ENCODE peak calls at places on chromosomes 6 and 20, in eight cellular contexts. J, A, U, I, F, P, M and O are unnamed samples.

GRCh38 chr6:137165375-137166246 is 7.8 kb downstream of the IL22RA2 start:
- DNase-seq in I (peak), M (no peak), F (peak), A (no peak), J (peak), P (no peak), U (peak), O (no peak)

GRCh38 chr6:33620584-33621395 is at the start of gene ITPR3:
- DNase-seq in A (no peak), M (peak), U (peak), F (peak), P (peak), J (peak), I (peak), O (peak)

GRCh38 chr6:93341900-93342613 is 77.3 kb downstream of the EPHA7 start:
- DNase-seq in U (no peak), J (no peak), M (no peak), F (no peak), A (no peak), P (no peak), I (no peak), O (no peak)

GRCh38 chr20:3889489-3890409 is 562 bp downstream of the PANK2 start:
- DNase-seq in F (no peak), U (peak), A (no peak), I (peak), J (peak), M (no peak), P (peak), O (peak)

GRCh38 chr6:36851149-36851614 is 11.9 kb upstream of the CPNE5 start:
- DNase-seq in F (peak), P (no peak), A (no peak), M (peak), J (peak), I (peak), U (peak), O (peak)

GRCh38 chr6:33719326-33719987 is 8.0 kb upstream of the UQCC2 start:
- DNase-seq in F (no peak), U (no peak), A (no peak), J (no peak), M (no peak), P (no peak), I (no peak), O (no peak)

GRCh38 chr20:64244281-64244805 is 11.2 kb upstream of the PCMTD2 start:
- DNase-seq in M (no peak), J (no peak), F (no peak), I (peak), P (no peak), A (no peak), U (peak), O (no peak)

GRCh38 chr20:51525241-51526104 is 17.0 kb downstream of the NFATC2 start:
- DNase-seq in M (no peak), F (no peak), U (peak), J (no peak), P (peak), A (no peak), I (no peak), O (no peak)

GRCh38 chr6:2765896-2766766 is 938 bp downstream of the WRNIP1 start:
- DNase-seq in M (peak), A (no peak), P (peak), I (peak), F (peak), U (peak), J (peak), O (peak)

GRCh38 chr6:93968126-93968525 is 548.8 kb upstream of the EPHA7 start:
- DNase-seq in U (no peak), P (no peak), F (no peak), M (no peak), J (no peak), A (no peak), I (no peak), O (no peak)

GRCh38 chr20:57332105-57333089 is 2.8 kb downstream of the SPO11 start:
- DNase-seq in A (no peak), M (no peak), P (no peak), F (no peak), I (no peak), J (no peak), U (no peak), O (no peak)

GRCh38 chr20:5153612-5154542 is 27.1 kb downstream of the CDS2 start:
- DNase-seq in J (peak), U (no peak), F (peak), P (no peak), A (no peak), I (no peak), M (peak), O (no peak)

GRCh38 chr20:50110141-50111047 is 2.6 kb downstream of the UBE2V1 start:
- DNase-seq in I (peak), A (no peak), P (no peak), F (peak), M (no peak), U (no peak), J (peak), O (no peak)

GRCh38 chr20:63521602-63522001 is 1.0 kb downstream of the PPDPF start:
- DNase-seq in U (no peak), A (no peak), J (peak), I (no peak), F (no peak), P (no peak), M (no peak), O (no peak)

GRCh38 chr20:60715172-60715571 is 536.9 kb upstream of the CDH4 start:
- DNase-seq in M (no peak), A (no peak), P (no peak), I (no peak), J (no peak), U (no peak), F (no peak), O (no peak)

GRCh38 chr6:168440520-168441433 is at the start of gene SMOC2:
- DNase-seq in J (no peak), U (no peak), F (no peak), I (no peak), M (no peak), A (no peak), P (peak), O (no peak)

GRCh38 chr6:69138173-69138572 is 503.1 kb downstream of the ADGRB3 start:
- DNase-seq in I (no peak), F (no peak), J (no peak), P (no peak), U (no peak), A (no peak), M (no peak), O (no peak)

GRCh38 chr6:168029459-168030217 is 32.2 kb downstream of the KIF25 start:
- DNase-seq in P (no peak), M (no peak), F (no peak), A (no peak), I (no peak), J (no peak), U (no peak), O (no peak)

GRCh38 chr20:6765469-6766058 is 1.9 kb upstream of the BMP2 start:
- DNase-seq in F (peak), I (no peak), J (peak), M (peak), U (no peak), A (no peak), P (no peak), O (no peak)

GRCh38 chr6:88868559-88868860 is 94.9 kb downstream of the RNGTT start:
- DNase-seq in U (no peak), I (no peak), F (no peak), P (no peak), J (no peak), A (no peak), M (no peak), O (no peak)

GRCh38 chr6:121794630-121795029 is 359.2 kb downstream of the GJA1 start:
- DNase-seq in U (peak), J (peak), P (peak), I (no peak), F (peak), A (no peak), M (peak), O (peak)

GRCh38 chr6:130473886-130474285 is 108.1 kb downstream of the TMEM200A start:
- DNase-seq in I (no peak), A (no peak), U (no peak), P (no peak), M (peak), J (peak), F (peak), O (peak)

GRCh38 chr6:5580736-5581568 is 319.6 kb downstream of the FARS2 start:
- DNase-seq in J (no peak), P (no peak), F (no peak), U (no peak), I (no peak), M (no peak), A (no peak), O (no peak)

GRCh38 chr6:3526962-3527796 is 70.3 kb upstream of the SLC22A23 start:
- DNase-seq in F (peak), J (no peak), U (no peak), M (peak), I (no peak), P (no peak), A (no peak), O (no peak)

GRCh38 chr20:19572031-19572430 is 186.0 kb upstream of the RIN2 start:
- DNase-seq in J (no peak), M (no peak), F (no peak), P (no peak), U (no peak), I (no peak), A (no peak), O (no peak)

GRCh38 chr6:12275084-12275483 is 15.1 kb upstream of the EDN1 start:
- DNase-seq in J (peak), U (no peak), I (no peak), M (no peak), P (no peak), F (peak), A (no peak), O (no peak)

GRCh38 chr20:58378704-58379103 is 10.3 kb upstream of the VAPB start:
- DNase-seq in I (no peak), M (no peak), A (no peak), U (no peak), F (no peak), P (no peak), J (no peak), O (no peak)

GRCh38 chr6:37569999-37570776 is 70.5 kb upstream of the CCDC167 start:
- DNase-seq in M (no peak), J (no peak), P (no peak), A (no peak), F (no peak), I (no peak), U (no peak), O (no peak)

DNA sequence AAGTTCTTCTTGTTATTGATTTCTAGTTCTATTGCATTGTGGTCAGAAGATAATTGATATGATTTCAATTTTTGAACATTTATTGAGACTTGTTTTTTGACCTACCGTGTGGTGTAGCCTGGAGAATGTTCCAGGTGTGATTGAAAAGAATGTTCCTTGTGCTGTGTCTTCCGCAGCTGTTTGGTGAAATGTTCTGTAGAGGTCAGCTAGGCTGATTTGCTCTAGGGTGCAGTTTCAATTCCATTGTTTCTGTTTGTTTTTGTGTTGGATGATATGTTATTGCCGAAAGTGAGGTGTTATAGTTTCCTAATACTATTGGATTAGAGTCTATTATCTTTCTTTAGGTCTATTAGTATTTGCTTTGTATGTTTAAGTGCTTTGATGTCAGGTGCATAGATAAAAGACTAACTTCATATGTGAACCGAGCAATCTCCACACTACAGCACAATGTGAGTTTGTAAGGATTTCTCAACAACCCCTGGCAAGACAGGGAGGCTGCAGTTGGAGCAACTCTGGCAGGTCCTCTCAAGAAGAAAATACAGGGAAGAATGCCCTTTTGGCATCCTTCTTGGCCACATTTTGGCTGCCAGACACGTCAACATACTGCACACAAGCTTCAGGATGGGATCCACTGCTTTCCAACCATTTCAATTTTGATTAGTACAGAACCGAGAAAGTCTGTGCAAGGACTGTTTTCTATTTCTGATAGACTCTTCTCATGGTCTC is 320.7 kb downstream of the RNF144B start:
- DNase-seq in F (no peak), U (no peak), J (no peak), P (no peak), I (no peak), M (no peak), A (no peak), O (no peak)
- H3K4me3 ChIP-seq in F (no peak), U (no peak), J (no peak), P (no peak), I (no peak), M (no peak), A (no peak), O (no peak)

GRCh38 chr20:2240835-2241234 is 55.0 kb upstream of the TGM3 start:
- DNase-seq in F (no peak), I (no peak), M (no peak), P (no peak), J (no peak), A (no peak), U (no peak), O (no peak)

GRCh38 chr20:2234788-2235187 is 61.0 kb upstream of the TGM3 start:
- DNase-seq in I (no peak), M (no peak), F (peak), J (no peak), U (no peak), P (no peak), A (peak), O (no peak)

GRCh38 chr20:2238601-2239000 is 57.2 kb upstream of the TGM3 start:
- DNase-seq in J (no peak), P (no peak), M (no peak), I (no peak), U (no peak), F (no peak), A (no peak), O (peak)

GRCh38 chr20:2236266-2236665 is 59.5 kb upstream of the TGM3 start:
- DNase-seq in J (no peak), F (peak), A (no peak), P (no peak), M (peak), U (no peak), I (no peak), O (no peak)

DNA sequence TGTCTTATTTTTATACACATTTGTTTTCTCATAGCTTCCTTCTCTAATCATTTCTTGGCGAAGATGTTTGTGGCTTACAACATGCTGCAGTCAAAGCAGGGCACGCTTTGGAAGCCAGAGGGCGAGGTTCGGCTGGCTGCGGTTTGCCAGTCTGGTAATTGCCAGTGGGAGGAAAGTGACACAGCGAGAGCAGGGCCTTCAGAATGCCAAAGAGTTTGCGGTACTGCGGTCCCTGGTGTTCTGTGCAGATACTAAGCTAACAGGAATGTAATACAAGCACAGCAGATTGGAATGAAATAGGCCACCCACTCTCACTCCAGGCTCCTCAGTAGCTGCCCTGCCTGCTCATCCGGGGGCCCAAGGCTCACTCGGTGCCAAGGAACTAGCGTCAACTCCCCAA is 58.7 kb upstream of the TGM3 start:
- DNase-seq in M (peak), J (peak), F (peak), P (peak), U (no peak), A (no peak), I (peak), O (peak)
- H3K4me3 ChIP-seq in M (no peak), J (no peak), F (no peak), P (no peak), U (no peak), A (no peak), I (no peak), O (no peak)

DNA sequence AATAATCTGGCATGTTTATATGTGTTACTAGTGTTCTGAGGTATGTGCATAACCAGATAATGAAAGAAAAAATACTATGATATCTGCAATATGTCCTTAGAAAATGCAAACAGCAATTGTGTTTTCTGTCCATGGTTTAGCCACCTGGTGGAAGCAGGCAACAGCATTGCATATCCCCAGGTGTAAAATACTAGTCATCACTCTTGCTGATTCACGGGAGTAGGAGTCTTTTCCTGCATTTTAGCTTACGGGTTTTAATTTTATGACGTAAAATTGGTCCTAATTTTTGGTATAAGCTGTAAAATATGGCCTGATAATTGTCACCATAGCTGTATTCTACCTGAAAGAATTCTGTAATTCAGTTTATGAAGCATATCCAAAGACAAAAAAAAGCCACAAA is 2.5 kb downstream of the RNF182 start:
- DNase-seq in M (no peak), J (no peak), A (no peak), U (no peak), P (no peak), F (no peak), I (no peak), O (no peak)
- H3K4me3 ChIP-seq in M (no peak), J (no peak), A (no peak), U (no peak), P (no peak), F (no peak), I (no peak), O (no peak)

DNA sequence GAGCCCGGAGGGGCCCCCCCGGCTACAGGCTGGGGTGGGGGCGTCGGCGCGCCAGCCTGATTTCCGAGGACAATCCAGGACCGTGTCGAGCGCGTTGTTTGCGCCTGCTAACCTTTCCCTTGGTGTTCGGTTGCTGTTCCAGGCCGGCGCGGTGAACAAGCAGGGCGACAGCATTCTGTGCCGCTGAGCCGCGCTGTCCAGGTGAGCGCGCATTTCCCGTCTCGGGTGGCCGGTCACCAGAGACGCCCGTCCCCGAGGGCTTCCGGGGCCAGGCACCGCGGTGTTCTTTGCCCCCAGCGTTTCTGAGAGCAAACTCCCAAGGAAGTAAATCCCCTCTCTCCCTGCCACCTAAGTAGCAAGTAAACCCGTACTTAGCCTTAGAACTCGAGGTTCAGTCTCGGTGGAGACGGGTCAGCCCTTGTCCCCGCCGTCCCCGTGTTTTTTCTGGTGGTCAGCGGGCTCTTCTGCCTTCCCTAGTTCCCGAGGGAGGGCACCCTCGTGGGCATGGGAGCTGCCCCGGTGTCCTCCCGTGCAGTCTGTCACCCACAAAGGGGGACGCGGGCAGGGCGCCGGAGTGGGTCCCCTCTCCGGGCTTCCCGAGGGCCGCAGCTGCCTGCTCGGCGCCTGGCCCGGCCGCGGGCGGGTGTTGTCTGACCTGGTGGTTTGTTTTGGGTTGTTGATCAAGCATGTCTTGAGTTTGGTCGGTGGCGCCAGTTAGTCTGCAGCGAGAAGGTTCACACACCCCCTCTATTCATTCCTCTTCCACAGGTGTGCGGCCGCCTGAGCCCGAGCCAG is 1.5 kb downstream of the ID4 start:
- DNase-seq in P (peak), U (no peak), A (peak), F (peak), I (peak), J (peak), M (peak), O (peak)
- H3K4me3 ChIP-seq in P (peak), U (no peak), A (peak), F (peak), I (peak), J (peak), M (peak), O (peak)

GRCh38 chr6:13373488-13373886 is 45.1 kb upstream of the TBC1D7 start:
- DNase-seq in M (peak), P (no peak), A (no peak), U (no peak), I (no peak), F (peak), J (peak), O (no peak)
- H3K4me3 ChIP-seq in M (no peak), P (no peak), A (no peak), U (no peak), I (no peak), F (no peak), J (no peak), O (no peak)

GRCh38 chr6:22356362-22356940 is 59.6 kb upstream of the PRL start:
- DNase-seq in M (no peak), F (no peak), U (no peak), J (no peak), P (no peak), A (no peak), I (no peak), O (no peak)

GRCh38 chr6:22349528-22349927 is 52.7 kb upstream of the PRL start:
- DNase-seq in U (no peak), P (no peak), F (no peak), I (no peak), A (no peak), M (no peak), J (no peak), O (no peak)

GRCh38 chr6:22350109-22350508 is 53.3 kb upstream of the PRL start:
- DNase-seq in A (no peak), U (no peak), I (no peak), P (no peak), M (peak), F (no peak), J (no peak), O (no peak)

GRCh38 chr6:22349051-22349450 is 52.2 kb upstream of the PRL start:
- DNase-seq in M (no peak), U (no peak), I (no peak), P (no peak), J (no peak), F (no peak), A (no peak), O (no peak)

DNA sequence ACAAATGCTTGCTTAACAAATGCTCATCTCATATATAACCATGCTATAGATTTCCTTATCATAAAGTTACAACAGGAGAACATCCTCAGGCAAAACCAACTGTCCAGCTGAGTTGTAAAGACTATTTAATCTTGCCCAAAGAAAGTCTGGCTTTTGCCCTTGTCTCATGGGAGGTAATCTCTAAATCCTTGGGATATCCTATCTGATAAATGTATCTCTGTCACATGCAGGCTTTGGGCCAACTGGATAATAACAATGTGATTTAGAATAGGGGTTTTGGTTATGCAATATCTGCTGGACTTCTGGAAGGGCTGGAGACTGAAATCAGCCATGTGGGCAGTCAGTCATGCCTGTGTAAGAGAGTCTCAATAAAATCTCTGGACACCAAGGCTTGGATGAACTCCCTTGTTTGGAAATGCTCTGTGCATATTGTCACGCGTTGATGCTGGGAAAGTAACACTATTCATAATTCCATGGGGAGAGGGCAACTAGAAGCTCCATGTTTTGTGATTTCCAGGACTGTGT is 56.3 kb upstream of the PRL start:
- DNase-seq in A (no peak), I (no peak), M (no peak), J (no peak), F (no peak), P (no peak), U (no peak), O (no peak)
- H3K4me3 ChIP-seq in A (no peak), I (no peak), M (no peak), J (no peak), F (no peak), P (no peak), U (no peak), O (no peak)